ENCODE peak calls at places on chromosomes 3 and 15, in five cellular contexts. Q, W, P, J and T are unnamed samples.

GRCh38 chr3:184145120-184145524 is 10.0 kb downstream of the EIF2B5 start:
- DNase-seq in Q (peak; percentile 24), W (peak; percentile 70), P (peak; percentile 48), J (peak; percentile 70), T (peak; percentile 86)

GRCh38 chr3:146605106-146605505 is at the start of gene PLSCR5:
- DNase-seq in Q (no peak), W (no peak), P (no peak), J (no peak), T (no peak)

GRCh38 chr3:113697192-113698090 is 999 bp upstream of the USF3 start:
- DNase-seq in Q (no peak), W (no peak), P (no peak), J (peak; percentile 30), T (no peak)

GRCh38 chr3:25584011-25584789 is 80.5 kb downstream of the TOP2B start:
- DNase-seq in Q (no peak), W (no peak), P (no peak), J (no peak), T (no peak)

GRCh38 chr3:115470254-115470653 is 153.1 kb upstream of the GAP43 start:
- DNase-seq in Q (no peak), W (no peak), P (no peak), J (no peak), T (no peak)

GRCh38 chr3:102095383-102095782 is 246.1 kb downstream of the NFKBIZ start:
- DNase-seq in Q (no peak), W (no peak), P (no peak), J (no peak), T (no peak)

GRCh38 chr3:58164199-58164879 is 46.4 kb downstream of the DNASE1L3 start:
- DNase-seq in Q (no peak), W (no peak), P (peak; percentile 84), J (no peak), T (peak; percentile 91)

GRCh38 chr15:44536962-44537727 is at the start of gene EIF3J:
- DNase-seq in Q (peak; percentile 94), W (peak; percentile 96), P (peak; percentile 98), J (peak; percentile 97), T (peak; percentile 81)

GRCh38 chr15:94135748-94136147 is 95.6 kb upstream of the MCTP2 start:
- DNase-seq in Q (no peak), W (peak; percentile 46), P (no peak), J (no peak), T (no peak)

GRCh38 chr15:67776600-67776999 is 48.7 kb upstream of the SKOR1 start:
- DNase-seq in Q (peak; percentile 4), W (peak; percentile 8), P (no peak), J (peak; percentile 29), T (no peak)

GRCh38 chr3:18134386-18135082 is 290.6 kb downstream of the SATB1 start:
- DNase-seq in Q (peak; percentile 38), W (peak; percentile 82), P (peak; percentile 65), J (peak; percentile 80), T (no peak)

GRCh38 chr15:78398076-78398825 is 39.8 kb upstream of the IREB2 start:
- DNase-seq in Q (no peak), W (no peak), P (no peak), J (no peak), T (no peak)

DNA sequence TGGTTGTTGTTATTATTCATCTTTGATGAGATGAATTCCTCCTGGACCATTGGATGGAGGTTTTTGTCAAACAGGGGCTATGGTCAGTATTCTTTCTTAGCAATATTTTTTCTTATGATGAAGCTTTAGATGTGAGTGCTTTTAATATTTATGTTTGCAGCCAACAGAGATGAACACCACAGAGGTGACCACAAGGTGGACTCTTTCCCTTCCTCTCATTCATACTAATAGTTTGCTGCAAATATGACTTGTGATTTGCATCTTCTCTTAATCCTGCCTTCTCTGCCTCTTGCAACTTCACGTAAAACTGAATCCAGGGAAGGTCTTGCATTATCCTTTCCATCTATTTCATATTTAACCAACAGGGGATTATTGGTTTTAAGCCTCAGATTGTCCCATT is 473.1 kb upstream of the UBE2E2 start:
- DNase-seq in Q (peak; percentile 25), W (peak; percentile 7), P (no peak), J (peak; percentile 18), T (peak; percentile 15)
- TF ChIP-seq CTCF in Q (peak; percentile 50), W (peak; percentile 21), P (peak; percentile 39), J (no peak), T (peak; percentile 71)

DNA sequence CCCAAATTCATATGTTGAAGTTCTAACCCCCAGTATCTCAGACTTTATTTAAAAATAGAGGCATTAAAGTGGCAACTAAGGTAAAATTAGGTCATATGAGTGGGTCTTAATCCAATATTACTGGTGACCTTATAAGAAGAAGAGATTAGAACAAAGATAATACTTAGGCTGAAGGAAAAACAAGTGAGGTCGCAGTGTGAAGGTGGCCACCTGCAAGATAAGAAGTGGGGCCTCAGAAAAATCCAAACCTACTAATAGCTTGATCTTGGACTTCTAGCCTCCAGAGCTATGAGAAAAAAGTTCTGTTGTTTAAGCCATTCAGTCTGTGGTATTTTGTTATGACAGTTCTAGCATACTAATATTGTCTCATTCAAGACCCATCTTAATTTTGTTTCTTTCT is 159.9 kb upstream of the PEX5L start:
- DNase-seq in Q (no peak), W (no peak), P (no peak), J (no peak), T (no peak)
- TF ChIP-seq CTCF in Q (no peak), W (no peak), P (no peak), J (no peak), T (no peak)

GRCh38 chr3:53845103-53845880 is 927 bp downstream of the CHDH start:
- DNase-seq in Q (peak; percentile 5), W (peak; percentile 24), P (peak; percentile 23), J (peak; percentile 21), T (peak; percentile 57)
- TF ChIP-seq CTCF in Q (peak; percentile 48), W (peak; percentile 7), P (peak; percentile 40), J (peak; percentile 24), T (peak; percentile 36)

GRCh38 chr15:39106913-39107312 is 474.0 kb upstream of the THBS1 start:
- DNase-seq in Q (no peak), W (peak; percentile 23), P (no peak), J (no peak), T (no peak)

GRCh38 chr15:39110336-39110735 is 470.5 kb upstream of the THBS1 start:
- DNase-seq in Q (peak; percentile 62), W (peak; percentile 59), P (peak; percentile 68), J (peak; percentile 81), T (no peak)

GRCh38 chr15:39102431-39102830 is 478.4 kb upstream of the THBS1 start:
- DNase-seq in Q (no peak), W (no peak), P (no peak), J (no peak), T (no peak)

GRCh38 chr15:39110746-39111145 is 470.1 kb upstream of the THBS1 start:
- DNase-seq in Q (no peak), W (peak; percentile 17), P (no peak), J (peak; percentile 45), T (no peak)

DNA sequence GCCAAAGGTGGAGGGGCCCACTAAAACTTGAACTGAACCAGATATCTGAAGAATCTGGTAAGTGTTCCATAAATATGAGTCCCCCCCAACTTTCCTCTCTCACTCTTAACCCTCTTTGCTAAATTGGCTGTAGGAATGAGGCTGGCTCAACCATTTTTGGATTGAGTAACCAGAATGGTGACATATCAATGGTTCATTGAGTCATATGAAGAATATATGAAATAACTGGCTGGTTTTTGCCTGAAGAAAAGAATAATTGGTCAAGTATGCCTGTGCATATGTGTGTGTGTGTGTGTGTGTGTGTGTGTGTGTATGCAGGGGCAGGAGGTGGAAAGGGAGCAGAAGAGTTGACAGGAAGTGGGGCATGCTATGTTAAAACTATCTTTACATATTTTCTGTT is 472.9 kb upstream of the THBS1 start:
- DNase-seq in Q (no peak), W (peak; percentile 65), P (no peak), J (peak; percentile 65), T (no peak)
- TF ChIP-seq CTCF in Q (no peak), W (no peak), P (no peak), J (no peak), T (no peak)

DNA sequence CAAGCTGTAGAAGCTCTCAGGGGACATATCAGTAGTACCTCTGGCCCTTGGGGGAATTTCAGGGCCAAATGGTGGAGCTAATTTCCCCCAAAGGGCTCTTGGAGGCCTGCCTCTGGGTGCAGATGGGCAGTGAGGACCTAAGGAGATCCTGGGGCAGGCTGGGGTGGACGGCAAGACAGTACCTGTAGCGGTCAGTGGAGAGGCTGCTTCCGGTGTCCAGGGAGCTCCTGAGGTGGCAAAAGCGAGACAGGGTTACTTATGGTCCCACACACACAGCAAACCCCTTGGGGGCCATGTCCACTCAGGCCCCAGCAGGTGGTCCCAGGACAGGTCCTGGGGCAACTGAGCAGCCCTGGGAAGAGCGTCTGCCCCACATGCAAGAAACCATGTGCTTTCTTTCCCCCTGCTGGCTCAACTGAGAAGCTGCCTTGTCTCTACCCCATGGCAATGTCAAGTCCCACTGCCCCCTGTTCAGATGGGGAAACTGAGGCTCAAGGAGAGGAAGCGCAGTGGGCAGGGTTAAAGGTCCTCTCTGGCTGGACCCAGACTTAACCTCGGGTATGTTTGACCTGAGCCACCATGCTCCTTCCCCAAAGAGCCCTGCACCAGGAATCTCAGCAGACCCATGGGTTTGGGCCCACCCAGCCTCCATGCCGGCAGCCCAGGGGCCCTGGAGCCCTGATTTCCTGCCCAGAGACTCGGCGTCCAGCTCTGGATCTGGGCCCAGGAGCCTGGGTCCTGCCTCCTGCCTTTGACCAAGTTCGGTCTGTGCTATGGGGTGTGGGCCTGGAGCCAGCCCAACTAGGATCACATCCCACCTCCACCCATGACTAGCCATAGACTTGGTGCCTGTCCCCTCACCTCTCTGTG is 25.7 kb downstream of the IQSEC1 start:
- DNase-seq in Q (no peak), W (no peak), P (no peak), J (no peak), T (no peak)
- TF ChIP-seq CTCF in Q (peak; percentile 44), W (peak; percentile 6), P (peak; percentile 31), J (no peak), T (no peak)

GRCh38 chr15:46413799-46414198 is 779.0 kb downstream of the SQOR start:
- DNase-seq in Q (no peak), W (peak; percentile 28), P (no peak), J (peak; percentile 56), T (no peak)

GRCh38 chr15:46408312-46408711 is 773.5 kb downstream of the SQOR start:
- DNase-seq in Q (no peak), W (no peak), P (no peak), J (no peak), T (no peak)

GRCh38 chr15:46409879-46410278 is 775.0 kb downstream of the SQOR start:
- DNase-seq in Q (no peak), W (peak; percentile 20), P (no peak), J (no peak), T (no peak)

GRCh38 chr15:46410681-46411080 is 775.9 kb downstream of the SQOR start:
- DNase-seq in Q (no peak), W (no peak), P (no peak), J (no peak), T (no peak)

DNA sequence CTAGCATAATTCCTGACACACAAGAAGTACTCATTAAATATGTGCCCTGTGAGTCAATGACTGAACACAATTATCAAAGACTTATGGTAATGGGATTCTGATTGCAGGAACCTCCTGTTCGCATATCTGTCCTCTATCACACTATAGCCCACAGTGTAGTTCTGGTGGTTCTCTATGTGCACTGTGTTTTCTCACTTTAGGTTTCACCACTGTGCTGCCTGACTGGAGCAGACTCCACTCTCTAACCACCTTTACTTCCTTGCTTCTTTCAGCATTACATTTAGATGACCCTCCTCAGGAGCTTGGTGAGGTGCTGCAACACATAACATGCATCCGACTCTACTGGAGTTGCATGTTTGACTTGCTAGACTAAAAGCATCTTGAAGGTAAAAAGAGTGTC is 777.1 kb downstream of the SQOR start:
- DNase-seq in Q (no peak), W (no peak), P (no peak), J (no peak), T (no peak)
- TF ChIP-seq CTCF in Q (no peak), W (no peak), P (no peak), J (no peak), T (no peak)